ENCODE peak calls at places on chromosomes 4 and X, in eight cellular contexts. V is uterus, Y is cardiac muscle cell, I is neural crest cell, A is suprapubic skin, O is GM13976, N is RWPE1, G is thoracic aorta. M is an unnamed sample.

GRCh38 chrX:29627833-29628232 is 587.5 kb upstream of the MAGEB2 start:
- DNase-seq in V (no peak), Y (peak; percentile 10), I (no peak), A (no peak), O (no peak), N (no peak), G (no peak), M (no peak)

GRCh38 chr4:73764513-73764912 is 24.1 kb downstream of the CXCL8 start:
- DNase-seq in V (no peak), Y (no peak), I (no peak), A (no peak), O (no peak), N (no peak), G (no peak), M (no peak)

GRCh38 chr4:52246834-52247233 is 195.7 kb downstream of the SPATA18 start:
- DNase-seq in V (no peak), Y (no peak), I (no peak), A (no peak), O (no peak), N (no peak), G (no peak), M (no peak)

GRCh38 chr4:81366786-81367185 is 104.9 kb downstream of the RASGEF1B start:
- DNase-seq in V (no peak), Y (no peak), I (no peak), A (no peak), O (no peak), N (no peak), G (no peak), M (no peak)

GRCh38 chrX:123738378-123738955 is 5.6 kb upstream of the THOC2 start:
- DNase-seq in V (no peak), Y (no peak), I (no peak), A (no peak), O (no peak), N (no peak), G (no peak), M (no peak)

GRCh38 chrX:12919051-12919450 is 12.6 kb downstream of the TLR8 start:
- DNase-seq in V (no peak), Y (no peak), I (no peak), A (no peak), O (no peak), N (peak; percentile 1), G (no peak), M (no peak)

GRCh38 chrX:123256378-123256777 is 72.3 kb downstream of the GRIA3 start:
- DNase-seq in V (no peak), Y (no peak), I (no peak), A (no peak), O (peak; percentile 7), N (no peak), G (no peak), M (no peak)

GRCh38 chr4:126238010-126238409 is 923.3 kb downstream of the FAT4 start:
- DNase-seq in V (no peak), Y (no peak), I (no peak), A (no peak), O (no peak), N (no peak), G (no peak), M (no peak)

GRCh38 chr4:66921433-66921832 is 623.9 kb downstream of the CENPC start:
- DNase-seq in V (no peak), Y (no peak), I (no peak), A (no peak), O (no peak), N (no peak), G (no peak), M (no peak)

GRCh38 chr4:112807083-112807482 is 170.1 kb downstream of the LARP7 start:
- DNase-seq in V (no peak), Y (no peak), I (no peak), A (no peak), O (peak; percentile 57), N (no peak), G (no peak), M (no peak)

GRCh38 chrX:46268429-46268828 is 276.8 kb downstream of the ZNF674 start:
- DNase-seq in V (no peak), Y (peak; percentile 25), I (no peak), A (no peak), O (no peak), N (peak; percentile 43), G (no peak), M (no peak)

GRCh38 chrX:75603833-75604232 is 81.0 kb upstream of the ZDHHC15 start:
- DNase-seq in V (no peak), Y (peak; percentile 19), I (no peak), A (no peak), O (peak; percentile 46), N (peak; percentile 7), G (no peak), M (no peak)
- TF ChIP-seq CTCF in V (peak; percentile 58), Y (peak; percentile 34), I (peak; percentile 74), A (peak; percentile 40), O (peak; percentile 43), N (peak; percentile 30), G (peak; percentile 52), M (peak; percentile 33)

GRCh38 chr4:165700855-165701254 is 172.2 kb upstream of the TLL1 start:
- DNase-seq in V (no peak), Y (no peak), I (no peak), A (no peak), O (no peak), N (peak; percentile 16), G (no peak), M (no peak)
- TF ChIP-seq CTCF in V (no peak), Y (peak; percentile 29), I (peak; percentile 19), A (no peak), O (no peak), N (no peak), G (no peak), M (no peak)

GRCh38 chr4:168781884-168782283 is 228.2 kb downstream of the CBR4 start:
- DNase-seq in V (no peak), Y (no peak), I (no peak), A (no peak), O (no peak), N (no peak), G (no peak), M (no peak)
- TF ChIP-seq CTCF in V (no peak), Y (no peak), I (no peak), A (no peak), O (no peak), N (no peak), G (no peak), M (no peak)

DNA sequence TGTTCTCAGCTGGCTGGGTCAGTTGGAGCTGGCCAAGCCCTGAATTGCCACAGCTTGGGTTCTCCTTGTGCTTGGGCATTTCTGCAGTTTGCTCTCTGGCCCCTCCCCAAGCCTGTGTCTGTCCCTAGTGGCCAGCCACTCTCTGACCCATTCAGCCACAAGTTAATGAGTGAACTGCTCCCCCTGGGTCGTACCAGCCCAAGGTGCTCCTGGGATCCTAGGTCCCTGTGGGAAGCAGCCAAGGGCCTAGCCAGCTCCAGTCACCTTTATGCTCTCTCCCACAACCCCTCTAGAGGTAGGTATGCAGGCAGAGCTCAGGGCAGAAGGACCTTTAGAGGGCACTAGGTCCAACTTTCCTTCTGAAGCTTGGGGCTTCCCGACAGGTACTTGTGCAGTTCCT is 51.5 kb downstream of the STARD8 start:
- DNase-seq in V (no peak), Y (no peak), I (no peak), A (no peak), O (no peak), N (no peak), G (no peak), M (no peak)
- TF ChIP-seq CTCF in V (no peak), Y (no peak), I (no peak), A (no peak), O (no peak), N (no peak), G (no peak), M (no peak)

DNA sequence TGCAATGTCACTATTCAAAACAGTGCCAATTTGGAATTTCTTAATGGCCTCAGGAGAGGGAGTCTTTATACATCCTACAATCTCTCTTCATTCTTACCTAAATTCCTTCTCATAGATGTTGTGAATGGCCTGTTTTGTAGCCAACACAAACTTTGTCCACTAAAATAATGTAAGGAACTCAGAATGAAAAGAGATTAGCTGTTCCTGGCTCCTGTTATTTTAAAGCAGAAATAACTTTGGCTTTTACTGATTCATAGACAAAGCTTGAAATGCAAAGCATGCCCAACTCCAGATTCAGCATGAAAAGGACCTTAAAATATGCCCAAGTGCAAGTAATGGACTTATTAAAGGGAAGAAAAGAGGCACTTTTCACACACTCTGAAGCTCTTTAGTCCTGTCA is 146.0 kb upstream of the GPC4 start:
- DNase-seq in V (no peak), Y (no peak), I (no peak), A (no peak), O (no peak), N (no peak), G (no peak), M (no peak)
- TF ChIP-seq CTCF in V (no peak), Y (no peak), I (no peak), A (no peak), O (no peak), N (no peak), G (no peak), M (no peak)

DNA sequence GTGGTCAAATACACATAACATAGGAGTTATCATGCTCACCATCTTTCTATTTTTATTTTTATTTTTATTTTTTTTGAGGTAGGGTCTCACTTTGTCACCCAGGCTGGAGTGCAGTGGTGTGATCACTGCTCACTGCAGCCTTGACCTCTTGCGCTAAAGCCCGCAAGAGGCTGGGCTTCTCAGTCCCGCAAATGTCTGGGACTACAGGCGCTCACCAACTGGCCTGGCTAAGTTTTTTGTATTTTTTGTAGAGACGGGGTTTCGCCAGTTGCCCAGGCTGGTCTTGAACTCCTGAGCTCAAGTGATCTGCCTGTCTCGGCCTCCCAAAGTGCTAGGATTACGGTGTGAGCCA is 295 bp upstream of the TLR10 start:
- DNase-seq in V (no peak), Y (no peak), I (no peak), A (no peak), O (no peak), N (no peak), G (no peak), M (no peak)
- TF ChIP-seq CTCF in V (no peak), Y (no peak), I (peak; percentile 18), A (peak; percentile 11), O (no peak), N (peak; percentile 36), G (no peak), M (no peak)

DNA sequence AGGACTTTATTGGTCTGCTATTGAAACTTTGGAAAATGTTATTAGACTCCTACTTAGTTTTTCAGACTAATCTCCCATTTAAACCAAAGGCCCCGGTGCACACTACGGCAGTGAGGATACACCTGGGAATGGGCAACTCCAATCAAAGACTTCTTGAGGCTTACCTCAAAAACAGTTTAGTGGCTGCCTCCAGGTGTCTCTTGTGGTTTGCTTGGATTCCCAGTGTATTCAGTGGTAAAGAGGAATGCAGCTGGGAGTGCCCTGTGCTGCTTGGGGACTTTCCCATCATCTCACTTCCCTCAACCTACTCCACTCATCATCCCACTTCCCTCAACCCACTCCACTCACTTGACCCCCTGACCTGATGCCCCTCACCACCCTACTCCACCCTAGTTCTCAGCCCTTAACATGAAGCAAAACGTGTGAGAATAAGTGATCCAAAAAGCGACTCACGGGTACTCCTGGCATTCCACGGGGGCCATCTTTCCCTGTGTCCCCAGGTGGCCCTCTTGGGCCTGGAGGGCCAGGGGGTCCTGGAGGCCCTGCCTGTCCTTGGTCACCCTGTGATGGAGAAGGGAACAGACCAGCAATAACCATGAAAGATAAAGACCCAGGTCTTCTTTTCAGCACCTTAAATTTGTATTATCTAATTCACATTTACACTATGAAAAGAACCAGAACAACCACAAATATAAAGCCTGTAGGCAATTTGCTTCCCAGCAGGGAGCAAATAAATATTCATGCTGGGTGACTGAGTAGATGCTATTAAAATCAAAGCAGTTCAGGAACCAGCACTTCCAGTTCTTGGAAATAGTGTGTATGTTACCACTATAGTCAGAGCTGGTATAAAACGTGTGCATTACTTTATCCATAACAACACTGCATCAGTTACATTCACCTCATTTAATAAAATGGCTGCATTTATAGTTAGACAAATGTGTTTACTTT is 177.5 kb upstream of the ETNPPL start:
- DNase-seq in V (no peak), Y (no peak), I (no peak), A (no peak), O (no peak), N (peak; percentile 1), G (no peak), M (no peak)
- TF ChIP-seq CTCF in V (no peak), Y (no peak), I (no peak), A (no peak), O (no peak), N (no peak), G (no peak), M (no peak)